ENCODE peak calls at places on chromosomes 6 and 20, in four cellular contexts. W is GM23338, V is HepG2, N is HCT116. Q is an unnamed sample.

GRCh38 chr6:133041020-133041419 is 200.1 kb upstream of the EYA4 start:
- DNase-seq in W (no peak), V (no peak), N (no peak), Q (no peak)

GRCh38 chr20:56522311-56522710 is 2.2 kb upstream of the FAM209A start:
- DNase-seq in W (no peak), V (no peak), N (no peak), Q (no peak)

GRCh38 chr20:44295995-44296394 is 15.0 kb downstream of the FITM2 start:
- DNase-seq in W (no peak), V (no peak), N (no peak), Q (no peak)

GRCh38 chr6:42079941-42080464 is 29.7 kb downstream of the TAF8 start:
- DNase-seq in W (no peak), V (no peak), N (no peak), Q (no peak)

GRCh38 chr6:92577077-92577719 is 842.2 kb downstream of the EPHA7 start:
- DNase-seq in W (peak; percentile 53), V (peak; percentile 52), N (no peak), Q (no peak)

GRCh38 chr20:61493798-61494305 is 241.8 kb downstream of the CDH4 start:
- DNase-seq in W (no peak), V (no peak), N (no peak), Q (no peak)

GRCh38 chr6:105932440-105932839 is 153.7 kb upstream of the PRDM1 start:
- DNase-seq in W (no peak), V (no peak), N (no peak), Q (no peak)

GRCh38 chr6:18211338-18211737 is 53.0 kb downstream of the DEK start:
- DNase-seq in W (no peak), V (no peak), N (no peak), Q (no peak)

GRCh38 chr6:166533205-166533824 is 53.2 kb downstream of the RAMACL start:
- DNase-seq in W (no peak), V (no peak), N (no peak), Q (no peak)

GRCh38 chr20:43530321-43531090 is 23.0 kb downstream of the L3MBTL1 start:
- DNase-seq in W (no peak), V (peak; percentile 91), N (no peak), Q (no peak)

GRCh38 chr6:125808060-125808459 is 17.3 kb downstream of the NCOA7 start:
- DNase-seq in W (peak; percentile 43), V (no peak), N (no peak), Q (no peak)

GRCh38 chr6:39086294-39086693 is 28.7 kb downstream of the SAYSD1 start:
- DNase-seq in W (no peak), V (no peak), N (no peak), Q (no peak)

GRCh38 chr6:143744593-143745151 is 66.9 kb downstream of the PHACTR2 start:
- DNase-seq in W (no peak), V (peak; percentile 85), N (peak; percentile 10), Q (peak; percentile 40)

GRCh38 chr6:95784869-95785268 is 207.5 kb downstream of the MANEA start:
- DNase-seq in W (no peak), V (no peak), N (no peak), Q (no peak)

GRCh38 chr6:44635486-44635885 is 248.0 kb downstream of the CDC5L start:
- DNase-seq in W (no peak), V (no peak), N (no peak), Q (no peak)

GRCh38 chr20:3275966-3276365 is 37.0 kb upstream of the SLC4A11 start:
- DNase-seq in W (no peak), V (no peak), N (no peak), Q (no peak)

GRCh38 chr6:113645576-113645970 is 211.6 kb upstream of the MARCKS start:
- DNase-seq in W (no peak), V (peak; percentile 62), N (no peak), Q (no peak)

GRCh38 chr6:148177589-148178233 is 164.9 kb upstream of the SASH1 start:
- DNase-seq in W (peak; percentile 87), V (peak; percentile 30), N (peak; percentile 31), Q (peak; percentile 79)

GRCh38 chr6:156395276-156395675 is 381.9 kb upstream of the ARID1B start:
- DNase-seq in W (no peak), V (no peak), N (no peak), Q (peak; percentile 38)

GRCh38 chr6:166456360-166457156 is 73.8 kb upstream of the MPC1 start:
- DNase-seq in W (peak; percentile 60), V (no peak), N (no peak), Q (no peak)

GRCh38 chr20:62511300-62511914 is 35.6 kb upstream of the GATA5 start:
- DNase-seq in W (no peak), V (no peak), N (no peak), Q (no peak)

GRCh38 chr6:11346516-11346915 is 114.0 kb upstream of the NEDD9 start:
- DNase-seq in W (no peak), V (no peak), N (no peak), Q (no peak)

GRCh38 chr6:157772820-157773219 is 50.2 kb upstream of the SNX9 start:
- DNase-seq in W (no peak), V (no peak), N (no peak), Q (no peak)

DNA sequence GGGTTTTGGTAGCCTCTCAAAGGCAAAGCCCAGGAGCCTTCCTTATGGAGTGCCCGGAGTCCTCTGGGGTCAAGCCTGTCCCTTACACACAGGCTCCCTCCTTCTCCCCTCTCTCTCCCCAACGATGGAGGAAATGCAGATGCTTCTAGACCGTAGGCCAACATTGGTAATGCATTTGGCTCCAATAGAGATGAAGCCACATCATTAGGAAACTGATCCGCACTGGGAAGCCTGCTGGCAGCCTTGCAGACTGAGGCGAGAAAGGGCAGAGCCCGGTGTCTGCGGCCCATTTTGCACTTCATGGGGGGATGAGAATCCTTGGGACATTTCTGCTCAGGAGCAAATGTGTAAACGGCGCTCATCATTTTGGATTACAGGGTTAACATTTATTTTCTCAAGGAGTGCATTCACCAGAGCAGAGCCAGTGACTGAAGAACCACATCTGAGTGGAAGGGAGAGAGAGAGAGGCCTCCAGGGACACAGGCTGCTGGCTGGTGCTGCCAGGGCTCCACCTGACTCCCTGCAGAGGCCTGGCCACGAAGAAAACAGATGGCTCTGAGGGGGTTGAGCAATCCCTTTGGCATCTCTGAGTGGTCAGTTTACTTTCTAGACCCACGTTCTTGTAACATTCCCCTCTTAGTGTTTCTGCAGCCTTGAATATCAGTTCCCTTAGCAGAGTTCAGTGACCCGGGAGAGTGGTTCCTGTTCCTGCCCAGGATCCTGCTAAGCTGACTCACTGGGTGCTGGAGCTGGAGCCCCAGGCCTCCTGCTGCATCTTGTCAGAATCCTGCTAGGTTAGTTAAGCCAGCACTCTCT is 4.4 kb upstream of the CST3 start:
- DNase-seq in W (no peak), V (no peak), N (no peak), Q (no peak)
- TF ChIP-seq POLR2AphosphoS5 in W (no peak), V (no peak), N (no peak), Q (no peak)

GRCh38 chr6:112117554-112117953 is 30.2 kb downstream of the FAM229B start:
- DNase-seq in W (no peak), V (no peak), N (no peak), Q (no peak)

GRCh38 chr6:112113371-112113770 is 26.0 kb downstream of the FAM229B start:
- DNase-seq in W (no peak), V (no peak), N (no peak), Q (no peak)

GRCh38 chr6:112114577-112115223 is 27.3 kb downstream of the FAM229B start:
- DNase-seq in W (no peak), V (no peak), N (no peak), Q (no peak)

GRCh38 chr6:112116215-112116614 is 28.8 kb downstream of the FAM229B start:
- DNase-seq in W (peak; percentile 30), V (peak; percentile 16), N (no peak), Q (no peak)

DNA sequence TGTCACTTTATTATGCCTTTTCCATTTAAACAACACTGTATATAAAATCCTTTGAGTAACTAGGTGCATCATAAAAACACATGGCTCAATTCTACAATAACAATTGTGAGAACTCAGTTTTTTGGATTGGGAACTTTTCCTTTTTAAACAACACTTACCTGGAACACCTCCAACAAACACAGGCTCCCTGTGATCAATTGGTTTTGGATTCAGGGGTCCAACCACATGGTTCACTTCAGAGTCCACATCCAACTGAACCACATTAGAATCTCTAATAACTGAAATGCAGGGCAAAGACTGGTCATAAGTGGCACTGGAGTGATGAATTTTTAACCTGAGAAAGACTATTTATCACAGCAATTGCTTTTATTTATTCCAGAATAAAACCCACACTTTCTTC is 26.5 kb downstream of the FAM229B start:
- DNase-seq in W (no peak), V (no peak), N (no peak), Q (no peak)
- TF ChIP-seq CTCF in W (no peak), V (no peak), N (no peak), Q (no peak)

GRCh38 chr20:53660078-53660909 is 66.7 kb upstream of the ZNF217 start:
- DNase-seq in W (peak; percentile 63), V (no peak), N (no peak), Q (no peak)

GRCh38 chr20:53658327-53658726 is 64.7 kb upstream of the ZNF217 start:
- DNase-seq in W (no peak), V (no peak), N (no peak), Q (no peak)

GRCh38 chr20:53658973-53659372 is 65.3 kb upstream of the ZNF217 start:
- DNase-seq in W (no peak), V (no peak), N (no peak), Q (no peak)

GRCh38 chr20:53662595-53662994 is 69.0 kb upstream of the ZNF217 start:
- DNase-seq in W (no peak), V (no peak), N (no peak), Q (no peak)

GRCh38 chr20:53660947-53661381 is 67.3 kb upstream of the ZNF217 start:
- DNase-seq in W (peak; percentile 54), V (no peak), N (no peak), Q (no peak)
- H3K4me1 ChIP-seq in W (peaks cover 46% of the 10 kb centered on the region), V (peaks cover 50% of the 10 kb centered on the region), N (peaks cover 24% of the 10 kb centered on the region), Q (peaks cover 28% of the 10 kb centered on the region)

GRCh38 chr6:27688014-27688586 is 215.2 kb upstream of the ZNF184 start:
- DNase-seq in W (peak; percentile 96), V (peak; percentile 93), N (peak; percentile 93), Q (peak; percentile 67)
- TF ChIP-seq POLR2AphosphoS5 in W (no peak), V (no peak), N (no peak), Q (no peak)

GRCh38 chr6:2988076-2988425 is 11.6 kb upstream of the NQO2 start:
- DNase-seq in W (no peak), V (no peak), N (no peak), Q (no peak)
- TF ChIP-seq CTCF in W (no peak), V (no peak), N (no peak), Q (no peak)

DNA sequence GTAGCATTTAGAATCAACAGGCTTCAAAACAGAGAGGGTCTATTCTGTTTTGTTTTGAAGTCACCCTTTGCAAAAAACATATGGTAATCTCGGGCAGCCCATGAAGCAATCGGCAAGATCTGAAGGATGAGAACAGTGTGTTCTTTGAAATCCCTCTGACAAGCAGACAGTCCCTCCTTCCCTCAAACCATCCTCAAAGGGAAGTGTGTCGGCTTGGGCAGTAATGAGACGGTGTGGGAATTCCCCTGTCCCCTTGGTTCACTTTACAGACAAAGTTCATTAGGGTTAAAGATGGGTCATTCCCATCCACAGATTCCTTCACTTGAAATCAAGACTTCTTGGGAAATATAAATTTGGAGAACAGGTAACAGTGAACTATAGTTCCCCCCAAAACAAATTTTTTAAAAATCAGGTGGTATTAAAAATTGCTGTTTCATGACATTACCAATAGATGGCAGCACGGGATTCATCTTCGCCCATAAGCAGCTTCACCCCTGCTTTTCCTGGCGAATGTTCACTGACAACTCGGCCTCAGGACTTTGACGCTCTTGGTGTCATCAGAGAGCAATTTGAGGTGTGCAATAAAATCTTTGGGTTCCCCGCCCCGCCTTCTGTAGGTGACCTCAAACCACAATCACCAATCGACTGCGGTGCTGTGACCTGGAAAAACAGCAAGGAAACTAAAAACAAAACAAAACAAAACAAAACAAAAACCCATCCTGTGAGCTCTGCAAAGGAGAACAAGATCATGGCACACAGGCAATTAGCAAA is 159.3 kb upstream of the TNFAIP3 start:
- DNase-seq in W (peak; percentile 80), V (peak; percentile 99), N (peak; percentile 69), Q (peak; percentile 63)
- H3K4me1 ChIP-seq in W (no peaks in the 10 kb centered on the region), V (peaks cover 80% of the 10 kb centered on the region), N (peaks cover 13% of the 10 kb centered on the region), Q (peaks cover 30% of the 10 kb centered on the region)

GRCh38 chr6:4666886-4667513 is 109.2 kb upstream of the CDYL start:
- DNase-seq in W (no peak), V (no peak), N (no peak), Q (no peak)
- TF ChIP-seq POLR2AphosphoS5 in W (no peak), V (no peak), N (no peak), Q (no peak)

Q was measured in stomach.